ENCODE peak calls at places on chromosomes 2 and 18, in four cellular contexts. N is K562, Q is endothelial cell of umbilical vein, X is GM12878. Y is an unnamed sample.

GRCh38 chr2:20484810-20485611 is 38.1 kb downstream of the RHOB start:
- DNase-seq in N (no peak), X (no peak), Q (no peak), Y (no peak)

GRCh38 chr2:174535083-174535482 is 48.3 kb upstream of the GPR155 start:
- DNase-seq in N (no peak), X (no peak), Q (no peak), Y (no peak)

GRCh38 chr2:64325852-64326577 is 127.9 kb upstream of the LGALSL start:
- DNase-seq in Q (no peak), X (peak; percentile 97), N (no peak), Y (no peak)

GRCh38 chr2:86806059-86806857 is 15.5 kb upstream of the CD8A start:
- DNase-seq in X (no peak), Q (no peak), N (no peak), Y (no peak)

GRCh38 chr18:62844850-62845643 is 129.7 kb downstream of the PHLPP1 start:
- DNase-seq in Q (no peak), N (no peak), X (no peak), Y (no peak)

GRCh38 chr2:110852541-110853263 is 120.3 kb downstream of the ACOXL start:
- DNase-seq in N (no peak), Q (no peak), X (no peak), Y (no peak)

GRCh38 chr2:39386064-39386463 is 51.0 kb downstream of the MAP4K3 start:
- DNase-seq in Q (no peak), X (no peak), N (no peak), Y (no peak)

GRCh38 chr2:157559890-157560289 is 68.8 kb downstream of the ACVR1C start:
- DNase-seq in Q (no peak), X (no peak), N (no peak), Y (no peak)

GRCh38 chr2:237440819-237441281 is 26.9 kb upstream of the COL6A3 start:
- DNase-seq in X (no peak), Q (no peak), N (no peak), Y (peak; percentile 40)

GRCh38 chr2:149129433-149129832 is 90.9 kb downstream of the LYPD6B start:
- DNase-seq in N (no peak), X (no peak), Q (no peak), Y (no peak)

GRCh38 chr2:97734061-97734912 is 20.9 kb downstream of the ZAP70 start:
- DNase-seq in Q (no peak), X (no peak), N (no peak), Y (no peak)

DNA sequence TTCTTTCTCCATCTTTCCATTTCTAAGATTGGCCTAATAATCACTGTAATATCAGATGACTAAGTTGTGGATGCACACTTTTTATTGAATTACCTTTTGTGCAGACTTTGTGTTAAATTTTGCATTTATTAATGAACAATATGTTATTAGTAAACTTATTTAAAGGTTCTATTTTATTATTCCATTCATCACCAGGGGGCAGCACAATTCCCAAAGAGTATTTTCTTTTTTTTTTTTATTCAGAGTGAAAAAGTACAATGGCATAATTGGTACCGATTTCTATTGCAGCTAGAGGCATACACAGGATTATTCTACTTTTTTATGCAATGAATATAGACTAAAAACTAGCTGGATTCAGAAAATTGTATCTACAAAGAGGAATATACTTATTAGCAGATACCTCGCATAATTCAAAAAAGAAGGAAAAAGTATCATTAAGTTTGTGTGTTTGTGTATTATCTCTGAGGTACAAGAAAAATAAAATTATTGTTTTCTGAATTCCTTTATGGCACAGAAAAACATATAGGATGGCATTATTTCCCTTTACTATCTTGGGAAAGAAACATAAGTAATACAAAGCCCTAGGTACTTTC is 390.6 kb downstream of the ERBB4 start:
- DNase-seq in N (peak; percentile 3), Q (peak; percentile 39), X (no peak), Y (peak; percentile 1)
- TF ChIP-seq FOS in N (no peak), Q (no peak), X (no peak), Y (no peak)

GRCh38 chr18:7889515-7889914 is 322.4 kb downstream of the PTPRM start:
- DNase-seq in X (no peak), N (no peak), Q (no peak), Y (no peak)
- TF ChIP-seq FOS in X (no peak), N (no peak), Q (no peak), Y (no peak)

DNA sequence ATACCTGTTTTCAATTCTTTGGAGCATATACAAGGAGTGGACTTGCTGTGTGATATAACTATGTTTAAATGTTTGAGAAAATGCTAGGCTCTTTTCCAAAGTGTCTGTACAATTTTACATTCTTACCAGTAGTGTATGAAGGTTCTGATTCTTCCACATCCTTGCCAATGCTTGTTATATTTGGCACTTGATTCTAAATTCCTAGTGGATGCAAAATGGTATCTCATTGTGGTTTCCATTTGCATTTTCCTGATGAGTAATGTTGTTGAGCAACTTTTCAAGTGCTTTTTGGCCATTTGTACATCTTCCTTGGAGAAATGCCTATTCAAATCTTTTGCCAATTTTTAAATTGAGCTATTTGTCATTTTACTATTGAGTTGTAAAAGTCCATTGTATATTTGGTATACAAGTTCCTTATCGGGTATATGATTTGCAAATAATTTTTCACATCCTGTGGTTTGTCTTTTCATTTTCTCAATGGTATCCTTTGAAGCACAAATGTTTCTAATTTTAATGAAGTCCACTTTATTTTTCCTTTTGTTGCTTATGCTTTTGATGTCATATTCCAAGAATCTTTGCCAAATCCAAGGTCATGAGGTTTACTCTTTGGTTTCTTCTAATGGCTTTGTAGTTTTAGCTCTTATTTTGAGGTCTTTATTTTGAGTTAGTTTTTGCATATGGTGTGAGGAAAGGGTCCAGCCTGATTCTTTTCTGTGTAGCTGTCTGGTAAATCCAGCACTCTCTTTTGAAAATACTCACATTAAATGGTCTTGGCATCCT is 33.2 kb upstream of the CWC22 start:
- DNase-seq in X (no peak), N (no peak), Q (no peak), Y (peak; percentile 97)
- TF ChIP-seq FOS in X (no peak), N (no peak), Q (no peak), Y (peak; percentile 36)

DNA sequence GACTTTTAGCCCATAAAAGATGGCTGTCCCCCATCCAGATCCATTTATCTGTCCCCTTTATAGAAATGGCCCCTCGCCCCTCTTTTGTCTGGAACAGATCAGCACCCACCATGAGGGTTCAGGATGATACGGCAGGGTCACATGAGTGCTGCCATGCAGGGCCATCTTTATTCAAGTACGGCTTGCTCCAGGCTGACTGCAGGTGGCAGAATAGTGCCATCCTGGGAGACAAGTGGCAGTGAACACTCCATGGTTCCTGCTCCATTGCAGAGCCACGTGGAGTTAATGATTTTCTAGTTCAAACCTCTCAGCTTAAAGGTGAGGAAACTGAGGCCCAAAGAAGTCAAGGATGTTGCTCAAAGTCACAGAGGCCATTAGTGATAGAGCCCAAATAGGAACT is 180.6 kb downstream of the CLIP4 start:
- DNase-seq in X (no peak), N (no peak), Q (no peak), Y (peak; percentile 26)
- TF ChIP-seq FOS in X (no peak), N (no peak), Q (no peak), Y (no peak)

Y was measured in IMR-90.